ENCODE peak calls at places on chromosome 21, in four cellular contexts. One of them, this sample, is unnamed.
A peak's percentile ranks its signal among the peaks of the same experiment; 100 is the strongest.

GRCh38 chr21:40386301-40386911 is 460.6 kb downstream of the DSCAM start:
- DNase-seq in HepG2: no peak
- DNase-seq in K562: peak; percentile 45
- DNase-seq in HEK293T: peak; percentile 51
- DNase-seq in this sample: peak; percentile 74

GRCh38 chr21:22657786-22658185 is 1659.6 kb downstream of the NCAM2 start:
- DNase-seq in K562: no peak
- DNase-seq in HEK293T: no peak
- DNase-seq in HepG2: no peak
- DNase-seq in this sample: no peak

GRCh38 chr21:32248616-32249550 is 30.0 kb downstream of the MIS18A start:
- DNase-seq in HEK293T: no peak
- DNase-seq in HepG2: no peak
- DNase-seq in K562: no peak
- DNase-seq in this sample: no peak

GRCh38 chr21:25313891-25314646 is 293.2 kb downstream of the MRPL39 start:
- DNase-seq in HepG2: no peak
- DNase-seq in HEK293T: no peak
- DNase-seq in K562: no peak
- DNase-seq in this sample: no peak

GRCh38 chr21:43697758-43698643 is 20.9 kb upstream of the PDXK start:
- DNase-seq in HepG2: peak; percentile 57
- DNase-seq in K562: no peak
- DNase-seq in HEK293T: no peak
- DNase-seq in this sample: no peak

GRCh38 chr21:34775793-34776192 is 107.0 kb downstream of the CLIC6 start:
- DNase-seq in K562: no peak
- DNase-seq in HEK293T: no peak
- DNase-seq in HepG2: no peak
- DNase-seq in this sample: no peak

GRCh38 chr21:20720623-20721022 is 277.6 kb upstream of the NCAM2 start:
- DNase-seq in HepG2: no peak
- DNase-seq in K562: no peak
- DNase-seq in HEK293T: no peak
- DNase-seq in this sample: no peak

GRCh38 chr21:35211767-35212166 is 162.7 kb upstream of the RUNX1 start:
- DNase-seq in K562: no peak
- DNase-seq in HEK293T: no peak
- DNase-seq in HepG2: no peak
- DNase-seq in this sample: no peak

GRCh38 chr21:38337793-38338192 is 81.0 kb downstream of the KCNJ15 start:
- DNase-seq in HepG2: no peak
- DNase-seq in K562: no peak
- DNase-seq in HEK293T: no peak
- DNase-seq in this sample: no peak

GRCh38 chr21:39060485-39061099 is 122.7 kb downstream of the PSMG1 start:
- DNase-seq in K562: no peak
- DNase-seq in HEK293T: no peak
- DNase-seq in HepG2: no peak
- DNase-seq in this sample: no peak

GRCh38 chr21:35038772-35039145 is 10.3 kb downstream of the RUNX1 start:
- DNase-seq in HEK293T: no peak
- DNase-seq in HepG2: no peak
- DNase-seq in K562: no peak
- DNase-seq in this sample: no peak

GRCh38 chr21:18155508-18156193 is 89.0 kb upstream of the CHODL start:
- DNase-seq in HepG2: no peak
- DNase-seq in K562: no peak
- DNase-seq in HEK293T: no peak
- DNase-seq in this sample: no peak

GRCh38 chr21:44331209-44331608 is 8.0 kb downstream of the CFAP410 start:
- DNase-seq in K562: no peak
- DNase-seq in HepG2: no peak
- DNase-seq in HEK293T: no peak
- DNase-seq in this sample: no peak

GRCh38 chr21:37658994-37659458 is 257.2 kb downstream of the KCNJ6 start:
- DNase-seq in K562: peak; percentile 41
- DNase-seq in HEK293T: no peak
- DNase-seq in HepG2: no peak
- DNase-seq in this sample: no peak

GRCh38 chr21:17602874-17603273 is 9.8 kb downstream of the BTG3 start:
- DNase-seq in HEK293T: no peak
- DNase-seq in HepG2: no peak
- DNase-seq in K562: no peak
- DNase-seq in this sample: no peak

GRCh38 chr21:38267991-38268858 is 11.4 kb downstream of the KCNJ15 start:
- DNase-seq in HepG2: no peak
- DNase-seq in HEK293T: no peak
- DNase-seq in K562: no peak
- DNase-seq in this sample: no peak

GRCh38 chr21:35163381-35163780 is 114.3 kb upstream of the RUNX1 start:
- DNase-seq in K562: no peak
- DNase-seq in HepG2: no peak
- DNase-seq in HEK293T: no peak
- DNase-seq in this sample: no peak

GRCh38 chr21:26550357-26550756 is 22.7 kb downstream of the CYYR1 start:
- DNase-seq in HEK293T: no peak
- DNase-seq in HepG2: no peak
- DNase-seq in K562: no peak
- DNase-seq in this sample: no peak

GRCh38 chr21:38741976-38742309 is 63.8 kb upstream of the ETS2 start:
- DNase-seq in HepG2: no peak
- DNase-seq in HEK293T: no peak
- DNase-seq in K562: no peak
- DNase-seq in this sample: no peak

GRCh38 chr21:37855568-37856391 is 60.5 kb downstream of the KCNJ6 start:
- DNase-seq in HepG2: no peak
- DNase-seq in HEK293T: no peak
- DNase-seq in K562: no peak
- DNase-seq in this sample: no peak

GRCh38 chr21:18985584-18985983 is 582.0 kb upstream of the TMPRSS15 start:
- DNase-seq in HepG2: no peak
- DNase-seq in K562: no peak
- DNase-seq in HEK293T: no peak
- DNase-seq in this sample: no peak

GRCh38 chr21:17712887-17713286 is 100.2 kb upstream of the BTG3 start:
- DNase-seq in K562: no peak
- DNase-seq in HepG2: no peak
- DNase-seq in HEK293T: no peak
- DNase-seq in this sample: no peak

GRCh38 chr21:34617753-34618339 is 2.9 kb upstream of the RCAN1 start:
- DNase-seq in K562: no peak
- DNase-seq in HEK293T: no peak
- DNase-seq in HepG2: no peak
- DNase-seq in this sample: no peak

GRCh38 chr21:39686636-39687035 is 58.3 kb upstream of the IGSF5 start:
- DNase-seq in HEK293T: no peak
- DNase-seq in HepG2: no peak
- DNase-seq in K562: no peak
- DNase-seq in this sample: no peak

GRCh38 chr21:22961248-22961647 is 1963.0 kb downstream of the NCAM2 start:
- DNase-seq in HEK293T: no peak
- DNase-seq in K562: no peak
- DNase-seq in HepG2: no peak
- DNase-seq in this sample: no peak

GRCh38 chr21:25733859-25734653 is 648 bp downstream of the ATP5PF start:
- DNase-seq in HepG2: peak; percentile 62
- DNase-seq in HEK293T: peak; percentile 26
- DNase-seq in K562: no peak
- DNase-seq in this sample: peak; percentile 16

GRCh38 chr21:38567577-38568360 is 69.5 kb upstream of the ERG start:
- DNase-seq in HepG2: no peak
- DNase-seq in HEK293T: no peak
- DNase-seq in K562: no peak
- DNase-seq in this sample: no peak

GRCh38 chr21:26471116-26471505 is 102.0 kb downstream of the CYYR1 start:
- DNase-seq in HEK293T: no peak
- DNase-seq in HepG2: no peak
- DNase-seq in K562: no peak
- DNase-seq in this sample: no peak

GRCh38 chr21:38494688-38495087 is 3.6 kb downstream of the ERG start:
- DNase-seq in K562: no peak
- DNase-seq in HEK293T: no peak
- DNase-seq in HepG2: no peak
- DNase-seq in this sample: no peak

GRCh38 chr21:44299458-44300261 is at the start of gene PFKL:
- DNase-seq in HEK293T: peak; percentile 86
- DNase-seq in HepG2: peak; percentile 24
- DNase-seq in K562: peak; percentile 92
- DNase-seq in this sample: peak; percentile 60

GRCh38 chr21:25929859-25930520 is 195.2 kb downstream of the GABPA start:
- DNase-seq in K562: peak; percentile 17
- DNase-seq in HEK293T: no peak
- DNase-seq in HepG2: no peak
- DNase-seq in this sample: no peak

GRCh38 chr21:40146201-40146890 is 279.1 kb downstream of the PCP4 start:
- DNase-seq in HepG2: no peak
- DNase-seq in HEK293T: no peak
- DNase-seq in K562: no peak
- DNase-seq in this sample: no peak

GRCh38 chr21:27246741-27247140 is 279.9 kb upstream of the ADAMTS5 start:
- DNase-seq in HEK293T: no peak
- DNase-seq in K562: no peak
- DNase-seq in HepG2: no peak
- DNase-seq in this sample: no peak

GRCh38 chr21:34510148-34511142 is 1.6 kb downstream of the KCNE1 start:
- DNase-seq in HEK293T: peak; percentile 70
- DNase-seq in HepG2: peak; percentile 67
- DNase-seq in K562: peak; percentile 50
- DNase-seq in this sample: peak; percentile 90

GRCh38 chr21:43859747-43860214 is 5.2 kb upstream of the AGPAT3 start:
- DNase-seq in HepG2: no peak
- DNase-seq in K562: no peak
- DNase-seq in HEK293T: no peak
- DNase-seq in this sample: no peak

GRCh38 chr21:45622416-45623097 is 21.0 kb upstream of the PCBP3 start:
- DNase-seq in HepG2: no peak
- DNase-seq in K562: no peak
- DNase-seq in HEK293T: no peak
- DNase-seq in this sample: no peak
- TF ChIP-seq ELF4 in HepG2: no peak
- TF ChIP-seq ELF4 in K562: no peak
- TF ChIP-seq ELF4 in HEK293T: no peak
- TF ChIP-seq ELF4 in this sample: no peak

GRCh38 chr21:23963454-23963853 is 1643.8 kb downstream of the MRPL39 start:
- DNase-seq in HEK293T: no peak
- DNase-seq in K562: no peak
- DNase-seq in HepG2: no peak
- DNase-seq in this sample: no peak

GRCh38 chr21:23968008-23968407 is 1639.3 kb downstream of the MRPL39 start:
- DNase-seq in HepG2: no peak
- DNase-seq in HEK293T: no peak
- DNase-seq in K562: no peak
- DNase-seq in this sample: no peak

DNA sequence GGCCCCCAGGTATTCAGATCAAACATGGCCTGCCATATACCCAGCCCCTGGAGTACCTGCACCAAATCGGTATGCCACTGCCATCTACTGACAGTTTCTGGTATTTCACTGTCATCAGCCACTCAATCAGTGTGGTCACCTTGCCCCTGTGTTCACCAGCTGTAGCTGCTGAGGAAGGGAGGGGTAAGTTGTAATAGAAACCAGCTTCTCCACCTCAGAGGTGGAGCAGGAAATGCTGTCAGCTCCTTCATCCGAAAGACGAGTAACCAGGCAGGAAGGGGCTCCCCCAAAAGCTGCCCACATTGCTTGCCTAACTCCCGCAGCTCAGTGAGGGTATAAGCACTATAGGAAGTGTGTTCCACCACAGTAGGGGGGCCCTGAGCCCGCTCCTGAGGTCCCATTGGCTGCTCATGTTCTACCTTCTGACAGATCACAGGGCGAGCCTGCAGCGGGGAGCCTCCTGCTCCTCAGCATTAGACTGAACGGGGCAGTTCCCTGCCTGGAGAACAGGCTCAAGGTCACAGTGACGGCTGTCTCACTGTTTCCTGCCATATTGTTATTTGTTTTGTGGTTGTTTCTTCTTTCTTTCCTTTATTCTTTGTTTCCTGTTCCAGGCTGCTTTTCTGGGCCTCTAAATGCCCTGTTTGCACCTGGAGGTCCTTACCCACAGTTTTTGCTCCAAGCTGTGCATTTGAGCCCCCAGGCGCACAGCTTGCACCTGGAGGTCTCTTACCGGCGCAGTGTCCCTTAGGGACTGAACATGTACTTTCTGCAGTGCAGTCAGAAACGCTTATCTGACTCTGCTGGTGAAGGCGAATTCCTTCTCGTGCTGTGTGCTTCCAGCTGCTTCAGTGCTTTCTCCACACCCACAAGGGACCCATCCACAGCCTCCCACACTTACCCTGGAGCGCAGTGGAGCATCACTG is 1638.3 kb downstream of the MRPL39 start:
- DNase-seq in K562: peak; percentile 53
- DNase-seq in HepG2: no peak
- DNase-seq in HEK293T: peak; percentile 55
- DNase-seq in this sample: peak; percentile 74
- TF ChIP-seq ELF4 in K562: no peak
- TF ChIP-seq ELF4 in HepG2: no peak
- TF ChIP-seq ELF4 in HEK293T: no peak
- TF ChIP-seq ELF4 in this sample: no peak

DNA sequence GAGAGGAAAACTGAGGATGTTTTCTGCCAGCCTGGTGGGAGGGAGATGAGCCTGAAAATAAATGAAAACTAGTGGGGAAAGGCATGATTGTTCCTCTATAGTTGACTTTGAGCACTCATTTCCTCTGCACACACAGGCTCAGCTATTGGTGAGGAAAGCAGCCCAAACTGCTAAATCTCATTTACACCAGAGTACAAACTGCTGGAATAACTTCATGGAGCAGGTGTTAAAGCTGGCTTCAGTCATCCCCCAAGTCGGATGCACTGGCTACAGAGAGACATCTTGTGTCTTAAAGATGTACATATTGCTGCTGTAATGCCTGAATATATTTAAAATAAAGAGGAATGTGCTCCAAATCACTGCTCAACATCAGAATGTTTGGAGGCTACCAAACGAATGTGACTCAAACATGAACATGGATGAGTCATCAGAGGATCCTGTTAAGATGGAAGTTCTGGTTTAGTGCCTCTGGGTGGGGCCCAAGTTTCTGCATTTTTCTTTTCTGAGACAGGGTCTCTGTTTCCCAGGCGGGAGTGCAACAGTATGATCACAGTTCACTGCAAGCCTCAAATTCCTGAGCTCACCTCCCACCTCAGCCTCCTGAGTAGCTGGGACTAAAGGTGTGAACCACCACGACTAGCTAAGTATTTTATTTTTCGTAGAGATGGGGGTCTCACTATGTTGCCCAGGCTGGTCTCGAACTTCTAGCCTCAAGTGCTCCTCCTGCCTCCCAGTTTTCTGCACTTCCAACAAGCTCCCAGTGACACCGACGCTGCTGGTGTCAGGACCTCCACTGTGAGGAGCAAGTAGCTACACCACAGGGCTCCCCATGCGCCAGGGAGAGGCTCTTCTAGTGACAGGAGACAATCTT is 79.0 kb upstream of the KRTAP19-8 start:
- DNase-seq in HEK293T: no peak
- DNase-seq in K562: no peak
- DNase-seq in HepG2: no peak
- DNase-seq in this sample: no peak
- TF ChIP-seq ELF4 in HEK293T: no peak
- TF ChIP-seq ELF4 in K562: no peak
- TF ChIP-seq ELF4 in HepG2: no peak
- TF ChIP-seq ELF4 in this sample: no peak

GRCh38 chr21:42593007-42593814 is 60.2 kb upstream of the PDE9A start:
- DNase-seq in HepG2: peak; percentile 48
- DNase-seq in K562: peak; percentile 91
- DNase-seq in HEK293T: peak; percentile 92
- DNase-seq in this sample: peak; percentile 84
- TF ChIP-seq ELF4 in HepG2: no peak
- TF ChIP-seq ELF4 in K562: no peak
- TF ChIP-seq ELF4 in HEK293T: no peak
- TF ChIP-seq ELF4 in this sample: no peak